ENCODE peak calls at places on chromosomes 2 and 18, in five cellular contexts. S is ACHN, R is cardiac septum, D is AG10803, X is PC-9. T is an unnamed sample.

GRCh38 chr2:108923019-108923700 is 65.9 kb downstream of the EDAR start:
- DNase-seq in R (peak; percentile 68), D (no peak), S (no peak), X (peak; percentile 73), T (no peak)

GRCh38 chr2:10935953-10936942 is 24.5 kb downstream of the KCNF1 start:
- DNase-seq in S (peak; percentile 93), R (no peak), D (peak; percentile 93), X (peak; percentile 77), T (peak; percentile 93)

GRCh38 chr2:54957321-54957999 is 92.8 kb downstream of the RTN4 start:
- DNase-seq in S (no peak), D (no peak), R (no peak), X (no peak), T (no peak)

GRCh38 chr2:233198026-233198425 is 53.4 kb upstream of the ATG16L1 start:
- DNase-seq in X (no peak), D (no peak), S (no peak), R (no peak), T (no peak)

GRCh38 chr2:69436594-69436936 is 670 bp downstream of the NFU1 start:
- DNase-seq in D (no peak), X (no peak), S (peak; percentile 8), R (no peak), T (no peak)

GRCh38 chr18:715626-716025 is 3.2 kb upstream of the ENOSF1 start:
- DNase-seq in D (peak; percentile 77), X (no peak), R (no peak), S (no peak), T (no peak)

GRCh38 chr2:172900871-172901270 is 165.2 kb downstream of the RAPGEF4 start:
- DNase-seq in X (no peak), D (no peak), R (no peak), S (no peak), T (no peak)

GRCh38 chr2:212520340-212520739 is 18.3 kb downstream of the ERBB4 start:
- DNase-seq in S (peak; percentile 55), X (no peak), R (no peak), D (peak; percentile 16), T (no peak)

GRCh38 chr2:115771516-115771915 is 1329.1 kb downstream of the DPP10 start:
- DNase-seq in R (no peak), D (no peak), S (no peak), X (no peak), T (no peak)

GRCh38 chr2:74567862-74568261 is 13.3 kb downstream of the DOK1 start:
- DNase-seq in X (no peak), R (no peak), D (peak; percentile 97), S (no peak), T (no peak)

GRCh38 chr2:40220177-40220925 is 231.5 kb downstream of the SLC8A1 start:
- DNase-seq in R (no peak), X (no peak), S (no peak), D (peak; percentile 74), T (no peak)

GRCh38 chr2:189639003-189639609 is 22.2 kb upstream of the ASNSD1 start:
- DNase-seq in R (no peak), X (no peak), D (no peak), S (no peak), T (no peak)

GRCh38 chr2:231764752-231765151 is 16.3 kb downstream of the PDE6D start:
- DNase-seq in X (no peak), D (no peak), R (no peak), S (peak; percentile 86), T (no peak)

GRCh38 chr2:47046271-47046670 is 108.8 kb downstream of the STPG4 start:
- DNase-seq in X (no peak), R (no peak), S (no peak), D (peak; percentile 47), T (peak; percentile 47)

GRCh38 chr18:48365965-48366364 is 43.2 kb downstream of the ZBTB7C start:
- DNase-seq in X (no peak), R (no peak), D (no peak), S (no peak), T (no peak)

GRCh38 chr18:50659091-50660003 is 99.5 kb downstream of the MAPK4 start:
- DNase-seq in D (no peak), X (no peak), S (peak; percentile 15), R (peak; percentile 75), T (no peak)

GRCh38 chr2:219274392-219274921 is 4.7 kb upstream of the DNAJB2 start:
- DNase-seq in R (no peak), S (peak; percentile 95), X (peak; percentile 82), D (peak; percentile 87), T (peak; percentile 80)

GRCh38 chr2:120559401-120559800 is 176.3 kb upstream of the GLI2 start:
- DNase-seq in X (peak; percentile 40), R (peak; percentile 17), S (no peak), D (peak; percentile 99), T (peak; percentile 92)

GRCh38 chr2:150066490-150066889 is 421.0 kb downstream of the RND3 start:
- DNase-seq in D (no peak), X (no peak), R (no peak), S (no peak), T (no peak)

GRCh38 chr2:74238879-74239278 is 40.5 kb downstream of the MTHFD2 start:
- DNase-seq in X (no peak), S (no peak), R (no peak), D (peak; percentile 72), T (no peak)

GRCh38 chr2:236642584-236643291 is 73.1 kb downstream of the ACKR3 start:
- DNase-seq in D (peak; percentile 100), S (peak; percentile 65), R (peak; percentile 88), X (peak; percentile 56), T (peak; percentile 97)

GRCh38 chr2:172251231-172251630 is 148.5 kb upstream of the DLX2 start:
- DNase-seq in R (no peak), S (no peak), D (peak; percentile 70), X (no peak), T (peak; percentile 75)

GRCh38 chr18:42025491-42025890 is 70.5 kb downstream of the PIK3C3 start:
- DNase-seq in D (no peak), R (no peak), X (no peak), S (no peak), T (no peak)

GRCh38 chr2:237744613-237745249 is 53.8 kb upstream of the RBM44 start:
- DNase-seq in R (peak; percentile 92), X (peak; percentile 84), D (peak; percentile 48), S (peak; percentile 69), T (peak; percentile 70)

GRCh38 chr2:169509230-169509917 is at the start of gene KLHL41:
- DNase-seq in D (peak; percentile 19), R (no peak), S (no peak), X (no peak), T (no peak)